ENCODE peak calls at places on chromosomes 4 and X, in eight cellular contexts. W is IMR-90, R is H9, A is uterus, D is RWPE2, F is substantia nigra, H is hepatocyte, U is PC-3. G is an unnamed sample.

GRCh38 chrX:118795528-118795927 is 28.1 kb upstream of the ZCCHC12 start:
- DNase-seq in D (no peak), W (no peak), U (no peak), F (no peak), A (no peak), R (no peak), H (no peak), G (no peak)

GRCh38 chr4:69748176-69748575 is 12.2 kb downstream of the SULT1B1 start:
- DNase-seq in F (no peak), A (no peak), H (no peak), U (peak), W (no peak), D (no peak), R (no peak), G (no peak)

GRCh38 chrX:120560405-120560841 is 339 bp downstream of the CUL4B start:
- DNase-seq in U (peak), F (peak), H (peak), D (no peak), A (peak), R (no peak), W (peak), G (peak)

GRCh38 chr4:8050555-8051206 is 107.9 kb downstream of the ABLIM2 start:
- DNase-seq in R (peak), H (peak), W (peak), F (peak), D (no peak), A (peak), U (no peak), G (peak)

GRCh38 chr4:146465628-146466027 is 56.1 kb downstream of the SLC10A7 start:
- DNase-seq in W (no peak), A (no peak), F (no peak), U (no peak), R (no peak), H (no peak), D (no peak), G (no peak)

GRCh38 chr4:139532951-139533350 is 23.1 kb downstream of the SETD7 start:
- DNase-seq in A (no peak), F (no peak), R (no peak), U (no peak), W (peak), D (no peak), H (no peak), G (no peak)

GRCh38 chr4:173167793-173168395 is 717 bp upstream of the GALNT7 start:
- DNase-seq in A (no peak), W (peak), H (peak), D (no peak), F (no peak), U (peak), R (peak), G (no peak)

GRCh38 chr4:687975-688694 is 816 bp downstream of the SLC49A3 start:
- DNase-seq in A (no peak), H (no peak), F (no peak), D (peak), U (peak), W (no peak), R (peak), G (no peak)

GRCh38 chrX:69618803-69619202 is 2.9 kb downstream of the EDA start:
- DNase-seq in R (no peak), D (no peak), F (no peak), W (peak), H (peak), U (peak), A (no peak), G (no peak)

GRCh38 chr4:140463182-140463581 is 34.9 kb downstream of the MGAT4D start:
- DNase-seq in H (no peak), W (no peak), F (no peak), R (no peak), U (no peak), D (no peak), A (no peak), G (no peak)

GRCh38 chr4:67091668-67092067 is 453.6 kb downstream of the CENPC start:
- DNase-seq in D (no peak), U (no peak), H (no peak), F (no peak), W (no peak), R (no peak), A (no peak), G (no peak)

GRCh38 chr4:20193522-20193902 is 58.2 kb upstream of the SLIT2 start:
- DNase-seq in H (no peak), A (no peak), W (no peak), D (no peak), F (no peak), R (no peak), U (no peak), G (no peak)

GRCh38 chrX:52574416-52575275 is 57.8 kb upstream of the XAGE1B start:
- DNase-seq in R (no peak), D (no peak), A (no peak), F (no peak), W (peak), H (peak), U (peak), G (no peak)

GRCh38 chr4:121376541-121376940 is 4.3 kb downstream of the QRFPR start:
- DNase-seq in U (no peak), F (no peak), R (no peak), H (no peak), A (no peak), W (no peak), D (no peak), G (no peak)

GRCh38 chrX:53071604-53072417 is 10.4 kb upstream of the TSPYL2 start:
- DNase-seq in H (peak), U (peak), A (peak), W (peak), F (no peak), D (no peak), R (peak), G (peak)

GRCh38 chrX:54042609-54043010 is 1.7 kb downstream of the PHF8 start:
- DNase-seq in U (peak), R (peak), A (peak), W (peak), H (peak), D (no peak), F (peak), G (peak)

GRCh38 chrX:29617276-29617675 is 598.1 kb upstream of the MAGEB2 start:
- DNase-seq in H (no peak), A (no peak), W (peak), R (no peak), F (no peak), U (peak), D (no peak), G (no peak)

GRCh38 chrX:107683124-107683895 is 55.0 kb downstream of the PRPS1 start:
- DNase-seq in F (no peak), U (no peak), A (peak), W (no peak), H (peak), D (no peak), R (no peak), G (peak)

GRCh38 chrX:138034136-138034535 is 468.2 kb downstream of the ZIC3 start:
- DNase-seq in A (no peak), W (no peak), H (no peak), U (peak), F (no peak), D (no peak), R (no peak), G (no peak)

GRCh38 chr4:40571208-40571607 is 58.5 kb downstream of the RBM47 start:
- DNase-seq in W (no peak), F (no peak), H (no peak), A (no peak), D (no peak), U (peak), R (no peak), G (no peak)

GRCh38 chr4:40573593-40574311 is 55.9 kb downstream of the RBM47 start:
- DNase-seq in F (no peak), D (no peak), U (no peak), A (no peak), W (peak), H (no peak), R (no peak), G (no peak)

GRCh38 chr4:40570348-40571077 is 59.2 kb downstream of the RBM47 start:
- DNase-seq in R (no peak), U (peak), H (no peak), A (no peak), W (peak), D (no peak), F (no peak), G (no peak)

GRCh38 chr4:40575846-40576245 is 53.8 kb downstream of the RBM47 start:
- DNase-seq in W (no peak), U (no peak), D (no peak), R (no peak), F (no peak), H (no peak), A (no peak), G (no peak)

DNA sequence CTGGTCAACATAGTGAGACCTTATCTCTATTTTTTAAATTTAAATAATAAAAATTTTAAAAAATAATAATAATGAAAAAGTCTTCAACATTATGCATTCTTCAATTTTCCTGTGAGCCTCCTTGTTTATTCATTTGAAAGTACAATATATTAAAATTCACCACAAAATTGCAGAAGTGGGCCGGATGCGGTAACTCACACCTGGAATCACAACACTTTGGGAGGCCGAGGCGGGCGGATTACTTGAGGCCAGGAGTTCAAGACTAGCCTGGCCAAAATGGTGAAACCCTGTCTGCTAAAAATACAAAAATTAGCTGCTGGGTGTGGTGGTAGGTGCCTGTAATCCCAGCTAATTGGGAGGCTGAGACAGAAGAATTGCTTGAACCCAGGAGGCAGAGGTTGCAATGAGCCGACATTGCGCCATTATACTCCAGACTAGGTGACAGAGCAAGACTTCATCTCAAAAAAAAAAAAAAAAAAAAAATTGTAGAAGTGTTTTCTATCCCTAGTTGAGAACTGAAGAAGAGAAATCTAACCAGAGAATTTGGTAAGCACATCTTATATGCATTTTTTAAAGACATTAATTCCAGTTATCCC is 56.9 kb downstream of the RBM47 start:
- DNase-seq in H (no peak), U (no peak), D (no peak), R (no peak), W (no peak), A (no peak), F (no peak), G (no peak)
- H3K27ac ChIP-seq in H (no peak), U (no peak), D (no peak), R (no peak), W (no peak), A (no peak), F (no peak), G (no peak)

DNA sequence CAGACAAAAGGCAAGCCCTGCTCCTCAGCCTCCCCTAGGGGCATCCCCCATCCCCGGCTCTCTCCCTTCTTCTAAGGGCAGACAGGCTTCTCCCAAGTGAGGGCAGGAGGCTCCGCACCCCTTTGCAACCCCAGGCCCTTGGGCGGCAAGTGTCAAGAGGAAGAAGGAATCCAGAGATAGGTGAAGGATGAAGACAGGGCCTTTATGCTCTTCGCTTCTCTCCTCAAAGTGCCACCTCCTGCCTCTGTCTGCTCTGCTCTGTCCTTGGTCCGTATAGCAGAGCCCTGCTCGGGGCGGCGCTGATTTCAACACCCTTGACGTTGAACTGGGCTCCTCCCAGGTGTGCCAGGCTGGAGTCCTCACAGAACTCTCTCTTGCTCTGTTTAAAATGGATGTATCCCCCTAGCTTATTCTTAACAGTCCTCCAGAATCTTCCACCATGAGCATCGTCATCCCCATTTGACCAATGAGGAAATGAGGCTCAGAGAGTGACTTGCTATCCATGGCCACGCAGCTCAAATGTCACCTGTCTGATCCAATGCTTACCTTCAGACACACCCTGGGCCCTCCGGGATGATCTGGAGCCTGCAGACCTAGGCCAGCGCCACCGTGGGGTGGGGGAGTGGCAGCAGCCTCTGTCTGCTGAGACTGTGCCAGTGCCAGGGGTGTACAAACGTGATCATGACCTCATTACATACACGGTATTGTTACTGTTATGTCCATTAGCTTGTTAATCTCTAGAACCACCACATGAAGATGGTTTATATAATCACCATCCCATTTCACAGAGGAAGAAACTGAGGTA is 99.8 kb downstream of the PHKA2 start:
- DNase-seq in W (no peak), F (no peak), R (no peak), A (no peak), U (no peak), H (no peak), D (no peak), G (no peak)
- H3K27ac ChIP-seq in W (no peak), F (no peak), R (no peak), A (no peak), U (no peak), H (peak), D (no peak), G (no peak)

GRCh38 chr4:185709802-185710486 is 102.0 kb downstream of the SORBS2 start:
- DNase-seq in D (no peak), R (no peak), W (no peak), U (peak), A (no peak), H (no peak), F (no peak), G (no peak)

GRCh38 chr4:185712350-185713024 is 99.5 kb downstream of the SORBS2 start:
- DNase-seq in R (no peak), A (no peak), F (no peak), W (no peak), U (no peak), H (peak), D (no peak), G (no peak)

GRCh38 chr4:185711764-185712163 is 100.2 kb downstream of the SORBS2 start:
- DNase-seq in D (no peak), H (no peak), A (no peak), R (no peak), F (no peak), U (no peak), W (peak), G (no peak)

GRCh38 chr4:185710487-185710995 is 101.5 kb downstream of the SORBS2 start:
- DNase-seq in D (no peak), R (no peak), U (peak), H (no peak), F (no peak), W (no peak), A (no peak), G (no peak)

DNA sequence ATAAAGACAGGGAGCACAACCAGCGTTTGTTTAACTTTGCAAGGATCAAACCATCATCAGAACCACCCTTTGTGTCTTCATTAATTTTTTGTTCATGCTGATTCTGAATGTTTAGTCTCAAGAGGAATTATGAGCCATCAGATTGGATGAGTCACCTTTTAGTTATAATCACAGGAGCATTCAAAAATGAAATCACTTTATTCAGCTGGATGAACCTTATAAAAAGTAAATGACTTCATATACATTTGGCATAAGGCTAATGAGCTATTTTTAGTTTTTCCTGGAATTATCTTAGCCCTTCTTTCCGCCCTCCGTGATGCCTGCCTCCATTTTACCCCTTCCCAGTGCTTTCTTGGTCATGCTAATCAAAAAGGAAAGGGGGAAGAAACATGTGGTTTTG is 103.6 kb downstream of the SORBS2 start:
- DNase-seq in U (peak), A (no peak), D (no peak), H (no peak), F (no peak), R (no peak), W (peak), G (no peak)
- H3K27ac ChIP-seq in U (peak), A (no peak), D (peak), H (peak), F (no peak), R (no peak), W (no peak), G (no peak)

DNA sequence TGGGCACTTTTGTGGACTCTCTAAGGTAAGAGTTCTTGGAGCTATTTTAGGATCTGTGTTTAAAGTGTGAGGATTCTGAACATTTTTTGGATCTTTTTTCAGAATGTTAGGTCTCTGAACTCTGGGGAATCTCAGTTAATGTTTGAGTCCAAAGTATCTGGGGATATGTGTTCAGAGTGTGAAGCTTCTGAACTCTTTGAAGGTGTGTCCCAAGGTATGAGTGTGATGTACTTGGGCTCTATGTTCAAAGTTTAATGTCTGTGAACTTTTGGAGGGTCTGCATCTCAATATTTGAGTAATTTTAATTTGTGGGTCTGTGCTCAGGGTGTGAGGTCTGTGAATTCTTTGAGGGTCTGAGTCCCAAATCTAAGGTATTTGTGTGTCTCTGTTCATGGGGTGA is 35.4 kb upstream of the PAGE4 start:
- DNase-seq in U (no peak), H (no peak), A (no peak), F (no peak), W (no peak), R (no peak), D (no peak), G (no peak)
- H3K27ac ChIP-seq in U (no peak), H (no peak), A (no peak), F (no peak), W (no peak), R (no peak), D (no peak), G (no peak)

GRCh38 chrX:1084689-1085088 is 127.8 kb downstream of the CRLF2 start:
- DNase-seq in A (no peak), D (no peak), U (no peak), W (no peak), F (no peak), H (no peak), R (no peak), G (no peak)

DNA sequence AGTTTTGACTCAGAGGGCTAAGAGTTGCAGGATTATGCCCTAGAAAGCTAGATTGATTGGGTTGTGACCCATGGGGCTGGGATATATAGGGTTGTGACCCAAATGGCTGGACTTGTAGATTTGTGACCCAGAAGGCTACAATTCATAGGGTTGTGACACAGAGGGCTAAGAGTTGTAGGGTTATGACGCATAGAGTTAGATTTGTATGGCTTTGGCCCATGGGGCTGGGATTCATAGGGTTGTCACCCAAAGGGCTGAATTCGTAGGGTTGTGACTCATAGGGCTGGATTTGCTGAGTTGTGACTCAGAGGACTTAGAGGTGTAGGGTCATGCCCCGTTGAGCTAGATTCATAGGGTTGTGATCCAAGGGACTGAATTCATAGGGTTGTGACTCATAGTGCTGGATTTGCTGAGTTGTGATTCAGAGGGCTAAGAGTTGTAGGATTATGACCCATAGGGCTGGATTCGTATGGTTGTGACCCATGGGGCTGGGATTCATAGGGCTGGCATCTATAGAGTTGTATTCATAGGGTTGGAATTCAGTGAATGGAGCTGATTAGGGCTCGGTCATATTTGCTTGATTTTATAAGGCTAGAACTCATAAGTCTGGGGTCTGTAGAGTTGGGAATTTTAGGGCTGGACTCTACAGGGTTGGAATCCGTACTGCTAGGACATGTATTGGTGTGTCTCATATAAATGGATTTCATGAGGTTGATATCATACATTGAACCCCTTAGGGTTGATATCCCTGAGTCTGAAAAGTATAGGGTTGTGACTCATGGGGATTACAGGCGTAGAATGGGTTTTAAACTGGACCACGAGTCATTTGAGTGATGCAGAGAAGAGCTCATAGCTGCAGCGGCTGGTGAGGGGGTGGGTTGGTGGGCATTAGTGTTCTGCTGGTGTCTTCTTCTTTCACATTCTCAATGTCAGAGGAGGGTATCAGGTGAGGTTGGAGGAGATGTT is 125.7 kb downstream of the CRLF2 start:
- DNase-seq in U (peak), H (no peak), W (no peak), F (no peak), A (no peak), R (no peak), D (peak), G (no peak)
- H3K27ac ChIP-seq in U (peak), H (no peak), W (no peak), F (no peak), A (no peak), R (no peak), D (no peak), G (no peak)

GRCh38 chr4:128757712-128758111 is 51.8 kb upstream of the JADE1 start:
- DNase-seq in W (peak), D (no peak), F (no peak), A (no peak), R (peak), U (no peak), H (no peak), G (peak)
- H3K27ac ChIP-seq in W (no peak), D (no peak), F (no peak), A (no peak), R (no peak), U (no peak), H (no peak), G (no peak)

GRCh38 chr4:82969414-82969813 is 41.2 kb downstream of the LIN54 start:
- DNase-seq in U (no peak), W (no peak), A (no peak), H (no peak), F (no peak), D (no peak), R (no peak), G (no peak)

GRCh38 chr4:82968972-82969371 is 41.7 kb downstream of the LIN54 start:
- DNase-seq in F (no peak), U (no peak), A (no peak), H (no peak), W (no peak), D (no peak), R (no peak), G (no peak)

DNA sequence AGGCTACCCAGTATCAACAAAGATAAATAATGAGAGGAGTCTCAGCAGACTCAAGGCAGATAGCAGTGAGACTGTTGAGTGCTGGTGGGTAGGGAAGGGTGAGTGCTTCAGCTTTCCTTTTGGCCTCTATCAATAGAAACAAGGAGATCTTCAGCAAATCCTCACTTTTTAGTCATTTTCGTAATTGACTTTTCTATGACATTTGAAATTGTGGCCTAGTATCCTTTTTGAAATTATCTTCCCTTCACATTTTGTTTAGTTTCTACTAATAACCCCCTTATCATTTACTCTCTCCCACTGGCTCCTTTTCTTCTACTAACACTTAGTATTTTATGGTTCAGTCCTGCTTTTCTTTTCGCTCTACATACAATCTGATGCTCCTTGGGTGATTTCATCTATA is 44.9 kb downstream of the LIN54 start:
- DNase-seq in H (no peak), W (no peak), D (no peak), A (no peak), F (no peak), U (no peak), R (no peak), G (no peak)
- H3K27ac ChIP-seq in H (no peak), W (no peak), D (no peak), A (no peak), F (no peak), U (no peak), R (no peak), G (no peak)

G was measured in tibial nerve.